ENCODE peak calls at places on chromosomes 12 and 14, in five cellular contexts. C is keratinocyte, K is AG04450, T is transverse colon, Y is esophagus squamous epithelium. H is an unnamed sample.

GRCh38 chr12:168763-169525 is 45.0 kb downstream of the SLC6A12 start:
- DNase-seq in C (no peak), K (no peak), T (no peak), Y (no peak), H (no peak)

GRCh38 chr12:89324437-89324836 is 27.9 kb downstream of the DUSP6 start:
- DNase-seq in C (no peak), K (no peak), T (no peak), Y (no peak), H (no peak)

GRCh38 chr14:62943202-62943601 is 102.1 kb downstream of the KCNH5 start:
- DNase-seq in C (no peak), K (no peak), T (no peak), Y (no peak), H (no peak)

GRCh38 chr12:57057037-57057436 is 7.1 kb upstream of the MYO1A start:
- DNase-seq in C (no peak), K (no peak), T (no peak), Y (no peak), H (no peak)

GRCh38 chr12:124565071-124565491 is 2.3 kb downstream of the NCOR2 start:
- DNase-seq in C (no peak), K (no peak), T (no peak), Y (no peak), H (no peak)

GRCh38 chr14:98551028-98551427 is 721.0 kb downstream of the BCL11B start:
- DNase-seq in C (no peak), K (no peak), T (no peak), Y (no peak), H (no peak)

GRCh38 chr12:80636832-80637231 is 70.6 kb upstream of the MYF6 start:
- DNase-seq in C (no peak), K (no peak), T (no peak), Y (no peak), H (no peak)

GRCh38 chr12:69389836-69390235 is 30.3 kb downstream of the YEATS4 start:
- DNase-seq in C (no peak), K (peak; percentile 41), T (no peak), Y (no peak), H (no peak)

GRCh38 chr14:63578300-63578699 is 35.1 kb upstream of the PPP2R5E start:
- DNase-seq in C (no peak), K (no peak), T (no peak), Y (no peak), H (no peak)

GRCh38 chr12:107917912-107918800 is 143.7 kb downstream of the ASCL4 start:
- DNase-seq in C (no peak), K (no peak), T (no peak), Y (no peak), H (no peak)

GRCh38 chr12:89040146-89040964 is 311.9 kb downstream of the DUSP6 start:
- DNase-seq in C (no peak), K (no peak), T (peak; percentile 61), Y (no peak), H (peak; percentile 67)

GRCh38 chr12:1829306-1829900 is 9.0 kb downstream of the LRTM2 start:
- DNase-seq in C (no peak), K (no peak), T (no peak), Y (no peak), H (no peak)

GRCh38 chr12:57384512-57384911 is 46.3 kb downstream of the R3HDM2 start:
- DNase-seq in C (no peak), K (no peak), T (no peak), Y (no peak), H (no peak)

GRCh38 chr12:132954471-132955048 is 1.5 kb downstream of the ZNF605 start:
- DNase-seq in C (no peak), K (no peak), T (no peak), Y (no peak), H (no peak)

GRCh38 chr12:19741132-19741489 is 301.8 kb downstream of the AEBP2 start:
- DNase-seq in C (no peak), K (no peak), T (no peak), Y (no peak), H (no peak)

GRCh38 chr14:99118046-99118721 is 153.8 kb downstream of the BCL11B start:
- DNase-seq in C (no peak), K (no peak), T (no peak), Y (no peak), H (no peak)

GRCh38 chr12:93153321-93153720 is 224.2 kb upstream of the EEA1 start:
- DNase-seq in C (no peak), K (peak; percentile 42), T (no peak), Y (no peak), H (peak; percentile 86)

GRCh38 chr12:724194-724855 is 28.1 kb upstream of the WNK1 start:
- DNase-seq in C (no peak), K (no peak), T (no peak), Y (no peak), H (no peak)

GRCh38 chr14:91250912-91251311 is 6.4 kb upstream of the GPR68 start:
- DNase-seq in C (no peak), K (no peak), T (no peak), Y (no peak), H (no peak)

GRCh38 chr14:30791522-30792351 is 82.6 kb upstream of the COCH start:
- DNase-seq in C (no peak), K (no peak), T (no peak), Y (no peak), H (no peak)

GRCh38 chr12:31620311-31620710 is 29.4 kb upstream of the DENND5B start:
- DNase-seq in C (no peak), K (no peak), T (no peak), Y (no peak), H (no peak)

GRCh38 chr12:130577348-130577747 is 138.8 kb downstream of the RIMBP2 start:
- DNase-seq in C (no peak), K (no peak), T (no peak), Y (no peak), H (no peak)

GRCh38 chr12:24226745-24227350 is 277.4 kb upstream of the SOX5 start:
- DNase-seq in C (peak; percentile 66), K (peak; percentile 61), T (no peak), Y (no peak), H (peak; percentile 64)

GRCh38 chr14:79103764-79104163 is 933.6 kb downstream of the NRXN3 start:
- DNase-seq in C (no peak), K (no peak), T (no peak), Y (no peak), H (no peak)

GRCh38 chr12:100789146-100789545 is 5.4 kb upstream of the ANO4 start:
- DNase-seq in C (no peak), K (no peak), T (no peak), Y (no peak), H (no peak)

GRCh38 chr12:19205120-19205519 is 75.6 kb downstream of the PLEKHA5 start:
- DNase-seq in C (no peak), K (no peak), T (no peak), Y (no peak), H (no peak)

DNA sequence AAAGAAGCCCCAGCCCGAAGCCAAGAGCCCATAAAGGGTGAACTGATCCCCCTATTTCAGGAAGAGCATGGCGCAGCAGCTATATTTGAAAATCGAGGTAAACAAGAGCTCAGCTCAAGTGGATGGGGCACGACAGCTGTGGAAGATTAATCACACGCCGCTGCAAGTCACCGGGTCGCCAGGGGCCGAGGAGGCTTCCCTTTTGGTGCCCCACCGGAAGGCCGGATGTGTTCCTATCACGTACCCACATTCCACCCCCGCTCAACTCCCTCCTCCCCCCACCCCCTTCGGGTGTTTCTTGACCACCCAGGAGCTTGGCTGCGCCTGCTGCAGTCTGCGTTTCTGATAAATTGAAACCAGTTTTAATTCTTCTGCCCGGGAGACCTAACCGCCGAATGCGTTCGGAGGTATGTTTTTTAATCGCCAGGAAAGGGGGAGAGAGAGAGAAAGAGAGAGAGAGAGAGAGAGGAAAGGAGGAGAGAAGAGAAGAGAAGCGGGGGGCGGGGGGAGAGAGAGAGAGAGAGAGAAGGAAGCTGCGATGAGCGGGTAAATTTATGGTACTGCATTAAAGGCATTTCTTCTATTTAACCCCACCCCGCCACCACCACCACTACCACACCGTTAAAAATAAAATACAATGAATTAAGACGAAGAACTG is 1.8 kb downstream of the SLC8A3 start:
- DNase-seq in C (no peak), K (no peak), T (peak; percentile 10), Y (no peak), H (peak; percentile 20)
- H3K4me3 ChIP-seq in C (no peak overlapping the region), K (peak overlapping the region; percentile 50), T (peak overlapping the region; percentile 51), Y (no peak overlapping the region), H (peak overlapping the region; percentile 66)

GRCh38 chr12:104294845-104295674 is 8.5 kb upstream of the EID3 start:
- DNase-seq in C (no peak), K (no peak), T (no peak), Y (no peak), H (no peak)

GRCh38 chr12:104297477-104298113 is 5.9 kb upstream of the EID3 start:
- DNase-seq in C (no peak), K (no peak), T (no peak), Y (no peak), H (no peak)

GRCh38 chr12:104296718-104297117 is 6.8 kb upstream of the EID3 start:
- DNase-seq in C (no peak), K (no peak), T (no peak), Y (no peak), H (no peak)

GRCh38 chr12:104292872-104293794 is 10.4 kb upstream of the EID3 start:
- DNase-seq in C (no peak), K (no peak), T (no peak), Y (no peak), H (no peak)

DNA sequence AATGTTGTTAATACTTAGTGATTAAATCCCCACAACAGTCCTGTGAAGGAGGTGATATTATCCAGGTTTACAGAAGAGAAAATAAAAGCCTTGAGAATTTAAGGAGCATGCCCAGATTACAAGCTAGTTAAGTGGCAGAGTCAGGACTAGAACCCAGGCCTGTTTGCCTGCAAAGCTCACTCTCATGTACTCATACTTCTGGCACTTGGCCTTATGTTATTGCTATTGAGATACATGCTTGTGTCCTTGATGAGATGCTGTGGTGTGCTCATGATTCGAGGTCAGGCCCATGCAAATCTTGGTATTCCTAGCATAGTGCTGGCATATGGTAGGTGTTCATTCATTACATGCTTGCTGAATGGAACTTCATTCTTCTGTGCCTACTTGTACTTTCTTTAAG is 7.6 kb upstream of the EID3 start:
- DNase-seq in C (no peak), K (no peak), T (no peak), Y (no peak), H (no peak)
- H3K4me3 ChIP-seq in C (no peak overlapping the region), K (no peak overlapping the region), T (no peak overlapping the region), Y (no peak overlapping the region), H (no peak overlapping the region)

DNA sequence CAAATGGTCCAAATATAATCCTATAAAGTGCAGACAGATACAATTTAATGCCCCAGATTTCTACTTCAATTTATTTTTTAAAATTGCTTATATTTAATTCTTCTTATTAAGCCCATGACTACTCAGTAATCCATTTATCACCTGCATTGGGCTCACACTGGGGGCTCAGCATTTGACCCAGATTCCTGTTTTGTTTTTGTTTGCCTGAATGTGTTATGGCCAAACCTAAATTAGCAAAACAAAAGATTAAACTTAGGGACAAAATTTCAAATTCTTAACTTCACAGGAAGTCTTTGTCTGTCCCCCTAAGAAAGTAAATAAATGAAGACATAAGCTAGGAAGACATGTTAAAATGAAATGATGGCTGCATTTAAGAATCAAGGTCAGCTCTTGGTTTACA is 322.3 kb downstream of the RMST start:
- DNase-seq in C (no peak), K (no peak), T (no peak), Y (no peak), H (no peak)
- H3K4me3 ChIP-seq in C (no peak overlapping the region), K (no peak overlapping the region), T (no peak overlapping the region), Y (no peak overlapping the region), H (no peak overlapping the region)

GRCh38 chr12:52277486-52278245 is 3.2 kb downstream of the KRT86 start:
- DNase-seq in C (no peak), K (no peak), T (no peak), Y (no peak), H (no peak)
- H3K4me3 ChIP-seq in C (no peak overlapping the region), K (no peak overlapping the region), T (no peak overlapping the region), Y (no peak overlapping the region), H (no peak overlapping the region)

H was measured in skeletal muscle cell.